ENCODE peak calls at places on chromosomes 11 and 22, in five cellular contexts. G, B, A, I and T are unnamed samples.

GRCh38 chr11:69074786-69075185 is 26.1 kb downstream of the TPCN2 start:
- DNase-seq in G (no peak), B (no peak), A (no peak), I (no peak), T (no peak)

GRCh38 chr22:48950151-48950915 is 877.3 kb downstream of the BRD1 start:
- DNase-seq in G (no peak), B (no peak), A (no peak), I (peak; percentile 11), T (no peak)

GRCh38 chr11:79383874-79384273 is 57.0 kb downstream of the TENM4 start:
- DNase-seq in G (no peak), B (no peak), A (no peak), I (no peak), T (no peak)

GRCh38 chr22:27919943-27920755 is 1.1 kb upstream of the PITPNB start:
- DNase-seq in G (peak; percentile 9), B (no peak), A (peak; percentile 74), I (peak; percentile 47), T (no peak)

GRCh38 chr11:36149538-36150242 is 139.5 kb downstream of the COMMD9 start:
- DNase-seq in G (peak; percentile 13), B (peak; percentile 34), A (peak; percentile 50), I (peak; percentile 70), T (peak; percentile 86)

GRCh38 chr11:34754171-34754823 is 133.4 kb downstream of the EHF start:
- DNase-seq in G (no peak), B (no peak), A (no peak), I (peak; percentile 41), T (no peak)

GRCh38 chr11:122883682-122883981 is 1.1 kb downstream of the JHY start:
- DNase-seq in G (no peak), B (no peak), A (no peak), I (no peak), T (peak; percentile 73)

GRCh38 chr11:84247931-84248330 is 961.8 kb upstream of the CCDC90B start:
- DNase-seq in G (no peak), B (no peak), A (no peak), I (no peak), T (no peak)

GRCh38 chr11:36451681-36452080 is 58.4 kb downstream of the TRAF6 start:
- DNase-seq in G (no peak), B (no peak), A (no peak), I (no peak), T (no peak)

GRCh38 chr22:50060441-50061140 is 2.5 kb upstream of the TTLL8 start:
- DNase-seq in G (peak; percentile 16), B (no peak), A (no peak), I (no peak), T (no peak)

GRCh38 chr11:73182824-73183321 is 35.2 kb upstream of the P2RY2 start:
- DNase-seq in G (no peak), B (no peak), A (no peak), I (no peak), T (no peak)

GRCh38 chr11:73186294-73186850 is 31.7 kb upstream of the P2RY2 start:
- DNase-seq in G (no peak), B (no peak), A (no peak), I (peak; percentile 50), T (no peak)

GRCh38 chr11:73185680-73186293 is 32.3 kb upstream of the P2RY2 start:
- DNase-seq in G (peak; percentile 75), B (no peak), A (no peak), I (peak; percentile 59), T (peak; percentile 61)

GRCh38 chr11:73186886-73187285 is 31.2 kb upstream of the P2RY2 start:
- DNase-seq in G (no peak), B (no peak), A (no peak), I (peak; percentile 5), T (no peak)

DNA sequence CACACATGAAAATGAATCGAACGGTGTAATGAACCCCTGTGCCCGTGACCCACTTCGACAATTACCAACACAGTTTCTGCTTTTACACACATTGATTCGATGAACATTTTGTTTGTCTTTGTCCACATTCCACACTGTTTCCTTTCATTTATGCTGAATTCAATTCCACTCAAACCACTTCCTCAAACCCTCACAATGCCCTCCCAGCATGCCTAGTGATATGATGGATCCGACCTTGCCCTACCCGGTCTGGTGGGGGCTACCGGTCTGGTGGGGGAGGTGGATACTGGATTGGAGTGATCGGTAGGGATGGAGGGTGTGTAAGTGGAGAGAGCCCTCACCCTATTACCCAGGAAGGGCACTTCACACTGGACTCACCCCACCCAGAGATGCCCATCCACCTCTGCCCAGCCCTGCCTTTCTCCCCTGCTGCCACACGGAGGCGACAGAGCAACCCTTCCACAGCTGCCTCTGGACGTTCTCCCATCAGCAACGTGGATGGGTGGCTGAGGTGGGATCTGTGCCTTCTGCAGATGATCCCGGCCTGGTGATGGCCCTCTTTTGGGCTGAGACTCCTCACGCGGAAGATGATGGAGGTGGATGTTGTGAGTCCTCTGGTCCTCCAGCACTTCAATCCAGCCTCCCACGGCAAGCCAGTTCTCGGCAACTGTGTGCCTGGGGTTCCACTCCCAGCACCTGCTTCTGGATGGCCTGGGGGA is 33.0 kb upstream of the P2RY2 start:
- DNase-seq in G (peak; percentile 77), B (peak; percentile 78), A (peak; percentile 74), I (peak; percentile 57), T (no peak)
- TF ChIP-seq CTCF in G (peak; percentile 78), B (peak; percentile 71), A (peak; percentile 96), I (peak; percentile 78), T (peak; percentile 98)

GRCh38 chr11:119130662-119131061 is 9.3 kb downstream of the HINFP start:
- DNase-seq in G (no peak), B (no peak), A (no peak), I (no peak), T (no peak)

DNA sequence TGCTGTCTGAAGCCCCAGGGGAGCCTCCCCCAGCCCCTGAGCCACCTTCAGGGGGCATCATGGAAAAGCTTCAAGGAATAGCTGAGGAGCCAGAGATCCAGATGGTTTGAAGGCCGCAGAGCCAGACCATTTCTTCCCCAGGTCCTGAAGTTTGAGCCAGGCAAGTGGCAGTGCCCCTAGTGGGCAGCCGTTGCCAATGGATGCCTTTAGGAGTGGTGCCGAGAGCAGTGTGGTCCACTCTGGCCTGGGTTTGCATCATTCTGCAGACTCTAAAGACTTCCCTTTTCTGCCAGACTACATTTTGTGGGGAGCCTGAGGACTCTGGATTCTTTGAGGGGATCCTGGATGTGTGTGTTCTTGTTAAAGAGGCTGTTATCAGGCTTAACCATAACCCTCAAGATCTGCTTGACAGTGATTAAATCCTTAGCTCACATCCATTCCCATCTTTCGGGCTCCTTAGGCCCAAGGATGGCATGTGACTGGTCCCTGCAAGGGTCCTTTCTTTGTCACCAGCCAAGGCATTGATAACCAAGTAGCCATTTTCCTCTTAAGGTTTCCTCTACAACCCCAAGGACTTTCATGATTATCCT is 13.1 kb downstream of the HINFP start:
- DNase-seq in G (peak; percentile 11), B (peak; percentile 46), A (no peak), I (no peak), T (no peak)
- TF ChIP-seq CTCF in G (no peak), B (no peak), A (peak; percentile 25), I (peak; percentile 36), T (peak; percentile 63)

DNA sequence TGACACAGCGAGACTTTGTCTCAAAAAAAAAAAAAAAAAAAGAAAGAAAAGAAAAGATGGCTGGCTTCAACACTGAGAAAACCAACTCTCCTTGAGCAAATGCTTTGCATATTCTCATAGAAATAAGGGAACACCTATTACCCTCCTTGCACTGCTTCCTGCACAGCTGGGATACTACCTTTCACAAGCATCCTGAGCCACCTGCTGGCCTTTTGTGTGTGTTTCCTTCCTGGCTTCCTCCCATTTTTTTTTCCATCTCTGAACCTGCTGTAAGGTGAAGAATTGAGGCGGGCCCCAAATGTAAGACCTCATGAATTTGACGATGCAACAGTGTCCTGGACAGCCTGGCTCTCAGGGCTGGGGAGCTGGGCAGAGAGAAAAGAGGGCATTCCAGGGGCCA is 1.9 kb upstream of the RFPL3 start:
- DNase-seq in G (peak; percentile 46), B (peak; percentile 42), A (peak; percentile 8), I (no peak), T (no peak)
- TF ChIP-seq CTCF in G (no peak), B (no peak), A (no peak), I (no peak), T (no peak)

GRCh38 chr11:2390871-2391662 is 9.5 kb upstream of the TSSC4 start:
- DNase-seq in G (no peak), B (no peak), A (no peak), I (no peak), T (peak; percentile 13)
- TF ChIP-seq CTCF in G (no peak), B (no peak), A (no peak), I (no peak), T (no peak)

GRCh38 chr11:30016588-30017363 is at the start of gene KCNA4:
- DNase-seq in G (no peak), B (peak; percentile 68), A (no peak), I (no peak), T (no peak)
- TF ChIP-seq CTCF in G (no peak), B (no peak), A (no peak), I (peak; percentile 18), T (no peak)

GRCh38 chr11:81987829-81988472 is 745.7 kb downstream of the FAM181B start:
- DNase-seq in G (peak; percentile 8), B (no peak), A (no peak), I (peak; percentile 68), T (no peak)

GRCh38 chr11:81989093-81989492 is 744.6 kb downstream of the FAM181B start:
- DNase-seq in G (no peak), B (no peak), A (no peak), I (no peak), T (no peak)

GRCh38 chr11:81995907-81996306 is 737.8 kb downstream of the FAM181B start:
- DNase-seq in G (no peak), B (no peak), A (no peak), I (no peak), T (no peak)

GRCh38 chr11:81990659-81991443 is 742.8 kb downstream of the FAM181B start:
- DNase-seq in G (no peak), B (no peak), A (no peak), I (no peak), T (no peak)

DNA sequence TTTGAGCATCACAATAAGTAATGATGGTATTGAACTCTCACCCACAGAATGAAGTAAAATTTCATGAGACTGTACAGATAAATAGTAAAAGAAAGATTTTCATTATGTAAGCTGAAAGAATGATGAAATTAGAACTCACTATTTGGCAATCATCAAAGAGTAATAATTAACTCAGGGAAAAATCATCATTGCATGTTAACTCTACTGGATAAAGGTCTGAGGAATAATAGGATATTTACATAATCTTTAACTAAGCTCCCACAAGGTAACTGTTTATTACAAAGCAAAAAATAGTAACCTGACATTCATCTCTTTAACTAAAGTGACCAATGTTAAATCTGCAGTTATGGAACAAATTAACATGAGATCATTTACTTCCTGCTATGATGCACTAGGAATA is 739.9 kb downstream of the FAM181B start:
- DNase-seq in G (no peak), B (no peak), A (no peak), I (no peak), T (no peak)
- TF ChIP-seq CTCF in G (no peak), B (no peak), A (no peak), I (no peak), T (no peak)

GRCh38 chr11:121323208-121323607 is 30.6 kb downstream of the SC5D start:
- DNase-seq in G (no peak), B (no peak), A (no peak), I (no peak), T (no peak)
- TF ChIP-seq CTCF in G (no peak), B (no peak), A (no peak), I (no peak), T (no peak)